ENCODE peak calls at places on chromosomes 4 and X, in eight cellular contexts. S is MCF 10A, L is body of pancreas, B is foreskin fibroblast, D is H9, U is psoas muscle, J is neural crest cell, T is HFF-Myc. H is an unnamed sample.

GRCh38 chrX:23394421-23394820 is 59.8 kb downstream of the PTCHD1 start:
- DNase-seq in S (peak), L (peak), B (no peak), D (no peak), U (no peak), J (no peak), T (no peak), H (no peak)

GRCh38 chr4:110977554-110977953 is 354.7 kb upstream of the PITX2 start:
- DNase-seq in S (no peak), L (no peak), B (no peak), D (no peak), U (no peak), J (no peak), T (no peak), H (no peak)

GRCh38 chrX:141467442-141467841 is 117.1 kb downstream of the SPANXA1 start:
- DNase-seq in S (peak), L (no peak), B (no peak), D (no peak), U (no peak), J (no peak), T (no peak), H (no peak)

GRCh38 chrX:17164936-17165335 is 210.1 kb upstream of the NHS start:
- DNase-seq in S (no peak), L (no peak), B (no peak), D (no peak), U (no peak), J (no peak), T (no peak), H (no peak)

GRCh38 chrX:102085706-102086105 is 39.8 kb upstream of the TCEAL2 start:
- DNase-seq in S (peak), L (no peak), B (no peak), D (no peak), U (no peak), J (no peak), T (no peak), H (no peak)

GRCh38 chrX:19382500-19383145 is 38.9 kb downstream of the PDHA1 start:
- DNase-seq in S (peak), L (peak), B (no peak), D (peak), U (no peak), J (peak), T (no peak), H (peak)

GRCh38 chr4:72846280-72847111 is 223.0 kb downstream of the COX18 start:
- DNase-seq in S (peak), L (no peak), B (no peak), D (peak), U (no peak), J (peak), T (no peak), H (peak)

GRCh38 chr4:185004562-185005208 is 13.6 kb upstream of the HELT start:
- DNase-seq in S (no peak), L (peak), B (no peak), D (peak), U (peak), J (no peak), T (no peak), H (peak)

GRCh38 chrX:78029663-78030062 is 60.2 kb upstream of the PGAM4 start:
- DNase-seq in S (peak), L (peak), B (no peak), D (no peak), U (no peak), J (peak), T (no peak), H (peak)

GRCh38 chr4:2061208-2062131 is 2.3 kb downstream of the NAT8L start:
- DNase-seq in S (no peak), L (no peak), B (no peak), D (no peak), U (no peak), J (no peak), T (no peak), H (peak)

GRCh38 chrX:131816551-131817136 is 206.5 kb upstream of the STK26 start:
- DNase-seq in S (peak), L (no peak), B (peak), D (no peak), U (peak), J (no peak), T (no peak), H (no peak)

GRCh38 chrX:18220786-18221185 is at the start of gene BEND2:
- DNase-seq in S (no peak), L (no peak), B (no peak), D (no peak), U (no peak), J (no peak), T (no peak), H (no peak)

GRCh38 chr4:97252615-97253154 is 890.6 kb downstream of the STPG2 start:
- DNase-seq in S (peak), L (no peak), B (no peak), D (no peak), U (no peak), J (no peak), T (no peak), H (no peak)

GRCh38 chrX:118272237-118272636 is 73.7 kb upstream of the WDR44 start:
- DNase-seq in S (peak), L (no peak), B (peak), D (no peak), U (no peak), J (no peak), T (no peak), H (no peak)

GRCh38 chr4:1721666-1722550 is 587 bp downstream of the TACC3 start:
- DNase-seq in S (no peak), L (no peak), B (no peak), D (peak), U (no peak), J (no peak), T (no peak), H (no peak)

GRCh38 chrX:12239356-12240082 is 101.2 kb downstream of the FRMPD4 start:
- DNase-seq in S (no peak), L (no peak), B (no peak), D (no peak), U (no peak), J (no peak), T (no peak), H (no peak)

GRCh38 chr4:98851806-98852205 is 77.1 kb downstream of the EIF4E start:
- DNase-seq in S (peak), L (no peak), B (peak), D (no peak), U (no peak), J (no peak), T (peak), H (no peak)

GRCh38 chr4:70841951-70842350 is 2.3 kb upstream of the GRSF1 start:
- DNase-seq in S (no peak), L (no peak), B (no peak), D (no peak), U (no peak), J (no peak), T (no peak), H (no peak)

GRCh38 chr4:70838972-70839536 is 636 bp downstream of the GRSF1 start:
- DNase-seq in S (peak), L (peak), B (peak), D (peak), U (peak), J (peak), T (no peak), H (peak)

GRCh38 chr4:70838400-70838971 is 1.2 kb downstream of the GRSF1 start:
- DNase-seq in S (peak), L (no peak), B (no peak), D (no peak), U (no peak), J (no peak), T (no peak), H (no peak)

GRCh38 chr4:70842761-70843435 is 3.2 kb upstream of the GRSF1 start:
- DNase-seq in S (no peak), L (no peak), B (no peak), D (no peak), U (no peak), J (no peak), T (no peak), H (no peak)

DNA sequence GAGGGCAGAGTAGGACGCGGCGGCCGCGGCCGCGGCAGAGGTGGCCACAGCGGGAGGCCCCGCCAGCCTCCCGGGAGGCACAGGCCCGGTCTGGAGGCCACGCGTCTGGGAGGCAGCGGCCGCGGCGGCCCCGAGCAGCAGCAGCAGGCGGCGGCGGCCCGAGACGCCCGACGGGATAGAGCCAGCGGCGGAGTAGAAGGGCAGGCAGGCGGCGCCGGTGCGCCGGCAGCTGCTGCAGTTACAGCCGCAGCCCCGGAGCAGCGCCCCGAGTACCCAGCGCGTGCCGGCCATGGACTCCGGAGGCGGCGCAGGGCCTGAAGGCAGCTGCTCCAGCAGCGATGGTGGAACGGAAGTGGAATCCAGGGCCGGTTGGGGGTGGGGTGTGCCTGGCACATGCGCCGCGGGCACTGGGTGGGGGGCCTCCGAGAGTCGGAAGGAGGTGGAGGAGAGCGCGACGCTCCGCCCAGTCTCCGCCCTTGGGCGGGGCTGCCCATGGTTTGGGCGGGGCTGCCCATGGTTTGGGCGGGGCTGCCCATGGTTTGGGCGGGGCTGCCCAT is at the start of gene GRSF1:
- DNase-seq in S (peak), L (peak), B (peak), D (peak), U (peak), J (peak), T (peak), H (peak)
- TF ChIP-seq CTCF in S (no peak), L (no peak), B (peak), D (peak), U (peak), J (no peak), T (no peak), H (no peak)

GRCh38 chr4:40550900-40551546 is 78.6 kb downstream of the RBM47 start:
- DNase-seq in S (peak), L (peak), B (no peak), D (no peak), U (no peak), J (no peak), T (no peak), H (no peak)
- TF ChIP-seq CTCF in S (peak), L (peak), B (peak), D (peak), U (no peak), J (peak), T (peak), H (no peak)

DNA sequence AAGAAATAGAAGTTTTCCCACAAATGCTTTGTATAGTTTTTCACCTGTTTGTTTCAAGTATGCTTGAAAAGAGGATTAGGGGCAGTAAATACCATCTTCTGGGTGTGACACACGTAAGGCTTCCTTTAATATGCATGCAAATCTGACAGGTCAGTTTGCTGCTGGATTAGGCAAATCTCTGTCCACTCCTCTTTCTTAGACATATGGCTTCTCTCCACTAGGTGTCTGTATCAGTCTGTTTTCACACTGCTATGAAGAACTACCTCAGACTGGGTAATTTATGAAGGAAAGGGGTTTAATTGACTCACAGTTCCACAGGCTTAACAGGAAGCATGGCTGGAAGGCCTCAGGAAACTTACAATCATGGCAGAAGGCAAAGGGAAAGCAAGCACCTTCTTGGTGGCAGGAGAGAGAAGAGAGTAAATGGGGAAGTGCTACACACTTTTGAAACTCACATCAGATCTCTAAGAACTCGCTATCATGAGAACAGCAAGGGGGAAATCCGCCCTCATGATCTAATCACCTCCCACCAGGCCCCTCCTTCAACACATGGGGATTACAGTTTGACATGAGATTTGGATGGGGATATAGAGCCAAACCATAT is 66.9 kb downstream of the TAB3 start:
- DNase-seq in S (no peak), L (no peak), B (no peak), D (no peak), U (no peak), J (no peak), T (no peak), H (no peak)
- TF ChIP-seq CTCF in S (no peak), L (peak), B (no peak), D (peak), U (no peak), J (peak), T (no peak), H (no peak)

GRCh38 chr4:8015512-8015911 is 75.9 kb upstream of the AFAP1 start:
- DNase-seq in S (no peak), L (no peak), B (no peak), D (no peak), U (no peak), J (no peak), T (no peak), H (no peak)
- TF ChIP-seq CTCF in S (peak), L (no peak), B (peak), D (peak), U (no peak), J (peak), T (peak), H (peak)